ENCODE peak calls at places on chromosomes 12 and 14, in eight cellular contexts. One of them, this sample, is unnamed.

GRCh38 chr12:25256826-25257225 is 6.1 kb upstream of the KRAS start:
- DNase-seq in NCI-H345: no peak
- DNase-seq in OCI-LY7: no peak
- DNase-seq in mucosa of gallbladder: no peak
- DNase-seq in T-cell: no peak
- DNase-seq in hypothalamus: no peak
- DNase-seq in HFFc6: no peak
- DNase-seq in WERI-Rb-1: no peak
- DNase-seq in this sample: no peak

GRCh38 chr14:81137316-81137715 is 83.4 kb downstream of the GTF2A1 start:
- DNase-seq in NCI-H345: no peak
- DNase-seq in OCI-LY7: no peak
- DNase-seq in mucosa of gallbladder: no peak
- DNase-seq in T-cell: no peak
- DNase-seq in hypothalamus: no peak
- DNase-seq in HFFc6: peak
- DNase-seq in WERI-Rb-1: no peak
- DNase-seq in this sample: no peak

GRCh38 chr12:27965411-27965810 is 7.1 kb downstream of the PTHLH start:
- DNase-seq in NCI-H345: no peak
- DNase-seq in OCI-LY7: no peak
- DNase-seq in mucosa of gallbladder: no peak
- DNase-seq in T-cell: no peak
- DNase-seq in hypothalamus: no peak
- DNase-seq in HFFc6: peak
- DNase-seq in WERI-Rb-1: no peak
- DNase-seq in this sample: no peak

GRCh38 chr12:9798008-9798619 is 29.2 kb upstream of the KLRF1 start:
- DNase-seq in NCI-H345: no peak
- DNase-seq in OCI-LY7: peak
- DNase-seq in mucosa of gallbladder: peak
- DNase-seq in T-cell: peak
- DNase-seq in hypothalamus: no peak
- DNase-seq in HFFc6: peak
- DNase-seq in WERI-Rb-1: peak
- DNase-seq in this sample: peak

GRCh38 chr14:99479903-99480855 is 480 bp downstream of the SETD3 start:
- DNase-seq in NCI-H345: peak
- DNase-seq in OCI-LY7: peak
- DNase-seq in mucosa of gallbladder: peak
- DNase-seq in T-cell: peak
- DNase-seq in hypothalamus: peak
- DNase-seq in HFFc6: peak
- DNase-seq in WERI-Rb-1: peak
- DNase-seq in this sample: peak

GRCh38 chr14:64008016-64008415 is 155.2 kb downstream of the SYNE2 start:
- DNase-seq in NCI-H345: no peak
- DNase-seq in OCI-LY7: no peak
- DNase-seq in mucosa of gallbladder: no peak
- DNase-seq in T-cell: no peak
- DNase-seq in hypothalamus: no peak
- DNase-seq in HFFc6: no peak
- DNase-seq in WERI-Rb-1: peak
- DNase-seq in this sample: no peak

GRCh38 chr14:105393151-105393550 is 5.2 kb upstream of the TEX22 start:
- DNase-seq in NCI-H345: no peak
- DNase-seq in OCI-LY7: no peak
- DNase-seq in mucosa of gallbladder: no peak
- DNase-seq in T-cell: no peak
- DNase-seq in hypothalamus: no peak
- DNase-seq in HFFc6: no peak
- DNase-seq in WERI-Rb-1: no peak
- DNase-seq in this sample: no peak

GRCh38 chr14:104691546-104692260 is 2.3 kb downstream of the INF2 start:
- DNase-seq in NCI-H345: no peak
- DNase-seq in OCI-LY7: no peak
- DNase-seq in mucosa of gallbladder: no peak
- DNase-seq in T-cell: no peak
- DNase-seq in hypothalamus: no peak
- DNase-seq in HFFc6: no peak
- DNase-seq in WERI-Rb-1: no peak
- DNase-seq in this sample: no peak

GRCh38 chr14:104723651-104724406 is at the start of gene ADSS1:
- DNase-seq in NCI-H345: peak
- DNase-seq in OCI-LY7: peak
- DNase-seq in mucosa of gallbladder: peak
- DNase-seq in T-cell: peak
- DNase-seq in hypothalamus: peak
- DNase-seq in HFFc6: no peak
- DNase-seq in WERI-Rb-1: peak
- DNase-seq in this sample: peak

GRCh38 chr12:124829008-124829707 is 34.5 kb downstream of the SCARB1 start:
- DNase-seq in NCI-H345: no peak
- DNase-seq in OCI-LY7: no peak
- DNase-seq in mucosa of gallbladder: no peak
- DNase-seq in T-cell: no peak
- DNase-seq in hypothalamus: no peak
- DNase-seq in HFFc6: peak
- DNase-seq in WERI-Rb-1: no peak
- DNase-seq in this sample: no peak

This sample was measured in CD4-positive, alpha-beta T cell.